ENCODE peak calls at places on chromosomes 4 and X, in six cellular contexts. One of them, this sample, is unnamed. For H3K4me1, the result is how much of the 10 kb centered on the place peaks cover.

GRCh38 chr4:139556735-139557505 is 901 bp upstream of the SETD7 start:
- DNase-seq in GM12878: no peak
- DNase-seq in A549: peak
- DNase-seq in HepG2: no peak
- DNase-seq in IMR-90: no peak
- DNase-seq in SK-N-SH: peak
- DNase-seq in this sample: peak

GRCh38 chr4:82215800-82216199 is 158.0 kb downstream of the HNRNPD start:
- DNase-seq in SK-N-SH: no peak
- DNase-seq in GM12878: no peak
- DNase-seq in A549: no peak
- DNase-seq in IMR-90: no peak
- DNase-seq in HepG2: no peak
- DNase-seq in this sample: no peak

GRCh38 chrX:2714551-2714950 is 23.5 kb downstream of the CD99 start:
- DNase-seq in A549: no peak
- DNase-seq in GM12878: no peak
- DNase-seq in IMR-90: no peak
- DNase-seq in HepG2: no peak
- DNase-seq in SK-N-SH: no peak
- DNase-seq in this sample: no peak

GRCh38 chrX:29229802-29230201 is 642.6 kb downstream of the IL1RAPL1 start:
- DNase-seq in GM12878: no peak
- DNase-seq in IMR-90: peak
- DNase-seq in A549: no peak
- DNase-seq in HepG2: no peak
- DNase-seq in SK-N-SH: no peak
- DNase-seq in this sample: no peak

GRCh38 chr4:114563536-114564315 is 34.9 kb upstream of the UGT8 start:
- DNase-seq in IMR-90: no peak
- DNase-seq in SK-N-SH: no peak
- DNase-seq in GM12878: no peak
- DNase-seq in HepG2: no peak
- DNase-seq in A549: no peak
- DNase-seq in this sample: no peak

GRCh38 chr4:29578329-29578728 is 1141.8 kb upstream of the PCDH7 start:
- DNase-seq in GM12878: no peak
- DNase-seq in A549: no peak
- DNase-seq in SK-N-SH: no peak
- DNase-seq in IMR-90: no peak
- DNase-seq in HepG2: no peak
- DNase-seq in this sample: no peak

GRCh38 chrX:27728291-27728690 is 79.5 kb upstream of the MAGEB10 start:
- DNase-seq in SK-N-SH: no peak
- DNase-seq in HepG2: no peak
- DNase-seq in IMR-90: peak
- DNase-seq in A549: peak
- DNase-seq in GM12878: no peak
- DNase-seq in this sample: no peak

GRCh38 chrX:47483310-47484268 is 567 bp upstream of the ZNF41 start:
- DNase-seq in IMR-90: peak
- DNase-seq in GM12878: no peak
- DNase-seq in A549: peak
- DNase-seq in HepG2: peak
- DNase-seq in SK-N-SH: peak
- DNase-seq in this sample: no peak

GRCh38 chrX:106932492-106932923 is 12.3 kb downstream of the CLDN2 start:
- DNase-seq in GM12878: no peak
- DNase-seq in IMR-90: peak
- DNase-seq in HepG2: peak
- DNase-seq in A549: no peak
- DNase-seq in SK-N-SH: no peak
- DNase-seq in this sample: no peak

GRCh38 chr4:54016504-54016903 is 47.9 kb downstream of the CHIC2 start:
- DNase-seq in SK-N-SH: no peak
- DNase-seq in A549: no peak
- DNase-seq in HepG2: no peak
- DNase-seq in GM12878: no peak
- DNase-seq in IMR-90: no peak
- DNase-seq in this sample: no peak

GRCh38 chrX:106672527-106672926 is 54.0 kb upstream of the RNF128 start:
- DNase-seq in IMR-90: no peak
- DNase-seq in GM12878: no peak
- DNase-seq in SK-N-SH: no peak
- DNase-seq in A549: no peak
- DNase-seq in HepG2: no peak
- DNase-seq in this sample: no peak

GRCh38 chr4:2660596-2661211 is 95.4 kb downstream of the TNIP2 start:
- DNase-seq in A549: no peak
- DNase-seq in SK-N-SH: no peak
- DNase-seq in HepG2: no peak
- DNase-seq in GM12878: no peak
- DNase-seq in IMR-90: peak
- DNase-seq in this sample: no peak

GRCh38 chr4:158538176-158538575 is 16.5 kb downstream of the RXFP1 start:
- DNase-seq in IMR-90: peak
- DNase-seq in A549: no peak
- DNase-seq in GM12878: no peak
- DNase-seq in SK-N-SH: no peak
- DNase-seq in HepG2: no peak
- DNase-seq in this sample: no peak
- TF ChIP-seq SMC3 in IMR-90: no peak
- TF ChIP-seq SMC3 in A549: no peak
- TF ChIP-seq SMC3 in GM12878: no peak
- TF ChIP-seq SMC3 in SK-N-SH: no peak
- TF ChIP-seq SMC3 in HepG2: no peak
- TF ChIP-seq SMC3 in this sample: no peak

GRCh38 chr4:159070742-159071141 is 32.1 kb upstream of the RAPGEF2 start:
- DNase-seq in IMR-90: peak
- DNase-seq in SK-N-SH: no peak
- DNase-seq in A549: no peak
- DNase-seq in GM12878: no peak
- DNase-seq in HepG2: no peak
- DNase-seq in this sample: no peak
- TF ChIP-seq RFX5 in IMR-90: no peak
- TF ChIP-seq RFX5 in SK-N-SH: no peak
- TF ChIP-seq RFX5 in A549: no peak
- TF ChIP-seq RFX5 in GM12878: no peak
- TF ChIP-seq RFX5 in HepG2: no peak
- TF ChIP-seq RFX5 in this sample: no peak

GRCh38 chr4:7873881-7874280 is 65.8 kb downstream of the AFAP1 start:
- DNase-seq in GM12878: no peak
- DNase-seq in HepG2: no peak
- DNase-seq in A549: no peak
- DNase-seq in IMR-90: peak
- DNase-seq in SK-N-SH: no peak
- DNase-seq in this sample: no peak
- H3K4me1 ChIP-seq in GM12878: under half
- H3K4me1 ChIP-seq in HepG2: under half
- H3K4me1 ChIP-seq in A549: half or more
- H3K4me1 ChIP-seq in IMR-90: under half
- H3K4me1 ChIP-seq in SK-N-SH: under half
- H3K4me1 ChIP-seq in this sample: under half

GRCh38 chr4:28001698-28002097 is 1141.1 kb downstream of the STIM2 start:
- DNase-seq in IMR-90: no peak
- DNase-seq in A549: no peak
- DNase-seq in HepG2: no peak
- DNase-seq in SK-N-SH: no peak
- DNase-seq in GM12878: no peak
- DNase-seq in this sample: no peak
- TF ChIP-seq SMC3 in IMR-90: no peak
- TF ChIP-seq SMC3 in A549: no peak
- TF ChIP-seq SMC3 in HepG2: no peak
- TF ChIP-seq SMC3 in SK-N-SH: no peak
- TF ChIP-seq SMC3 in GM12878: no peak
- TF ChIP-seq SMC3 in this sample: no peak

DNA sequence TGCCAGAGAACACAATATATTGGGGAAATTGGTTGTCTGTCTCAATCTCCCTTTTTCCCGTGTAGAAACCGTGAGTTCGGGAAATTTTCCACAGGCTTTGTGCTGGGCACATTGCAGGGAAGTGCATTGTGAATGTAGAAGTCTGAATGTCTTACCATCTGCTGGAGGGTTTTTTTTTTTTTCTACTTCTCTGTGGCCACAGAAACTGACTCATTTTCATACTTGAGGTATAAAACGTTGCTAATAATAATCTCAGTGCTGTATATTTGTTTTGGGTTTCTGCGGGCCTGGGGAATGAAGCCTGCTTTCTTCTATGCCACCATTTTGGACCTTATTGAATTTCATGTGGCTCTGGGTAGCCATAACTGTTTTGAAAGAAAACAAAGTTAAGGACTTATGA is 1001.2 kb downstream of the STIM2 start:
- DNase-seq in A549: no peak
- DNase-seq in SK-N-SH: no peak
- DNase-seq in GM12878: no peak
- DNase-seq in HepG2: no peak
- DNase-seq in IMR-90: peak
- DNase-seq in this sample: no peak
- TF ChIP-seq RFX5 in A549: no peak
- TF ChIP-seq RFX5 in SK-N-SH: no peak
- TF ChIP-seq RFX5 in GM12878: no peak
- TF ChIP-seq RFX5 in HepG2: no peak
- TF ChIP-seq RFX5 in IMR-90: no peak
- TF ChIP-seq RFX5 in this sample: no peak

GRCh38 chrX:136209016-136209738 is 42.0 kb downstream of the MAP7D3 start:
- DNase-seq in HepG2: no peak
- DNase-seq in GM12878: no peak
- DNase-seq in A549: peak
- DNase-seq in SK-N-SH: peak
- DNase-seq in IMR-90: peak
- DNase-seq in this sample: peak
- H3K4me1 ChIP-seq in HepG2: under half
- H3K4me1 ChIP-seq in GM12878: under half
- H3K4me1 ChIP-seq in A549: under half
- H3K4me1 ChIP-seq in SK-N-SH: under half
- H3K4me1 ChIP-seq in IMR-90: under half
- H3K4me1 ChIP-seq in this sample: under half

DNA sequence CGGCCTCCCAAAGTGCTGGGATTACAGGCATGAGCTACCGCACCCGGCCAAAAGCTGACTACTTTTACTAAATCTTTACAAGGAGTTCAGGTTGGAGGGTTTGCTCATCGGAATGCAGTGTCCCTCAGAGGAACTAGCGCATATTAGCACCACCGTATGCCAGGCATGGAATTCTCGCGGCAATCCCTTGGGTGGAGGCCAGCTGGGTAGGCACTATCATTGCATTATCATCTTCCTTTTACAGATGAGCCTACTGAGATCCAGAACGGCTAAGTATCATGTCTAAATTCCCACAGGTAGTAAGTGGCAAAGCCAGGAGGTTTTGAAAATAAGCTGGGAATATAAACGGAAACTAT is 6.1 kb upstream of the CXorf66 start:
- DNase-seq in IMR-90: no peak
- DNase-seq in A549: no peak
- DNase-seq in SK-N-SH: no peak
- DNase-seq in HepG2: no peak
- DNase-seq in GM12878: no peak
- DNase-seq in this sample: no peak
- TF ChIP-seq SMC3 in IMR-90: no peak
- TF ChIP-seq SMC3 in A549: no peak
- TF ChIP-seq SMC3 in SK-N-SH: no peak
- TF ChIP-seq SMC3 in HepG2: no peak
- TF ChIP-seq SMC3 in GM12878: no peak
- TF ChIP-seq SMC3 in this sample: no peak

DNA sequence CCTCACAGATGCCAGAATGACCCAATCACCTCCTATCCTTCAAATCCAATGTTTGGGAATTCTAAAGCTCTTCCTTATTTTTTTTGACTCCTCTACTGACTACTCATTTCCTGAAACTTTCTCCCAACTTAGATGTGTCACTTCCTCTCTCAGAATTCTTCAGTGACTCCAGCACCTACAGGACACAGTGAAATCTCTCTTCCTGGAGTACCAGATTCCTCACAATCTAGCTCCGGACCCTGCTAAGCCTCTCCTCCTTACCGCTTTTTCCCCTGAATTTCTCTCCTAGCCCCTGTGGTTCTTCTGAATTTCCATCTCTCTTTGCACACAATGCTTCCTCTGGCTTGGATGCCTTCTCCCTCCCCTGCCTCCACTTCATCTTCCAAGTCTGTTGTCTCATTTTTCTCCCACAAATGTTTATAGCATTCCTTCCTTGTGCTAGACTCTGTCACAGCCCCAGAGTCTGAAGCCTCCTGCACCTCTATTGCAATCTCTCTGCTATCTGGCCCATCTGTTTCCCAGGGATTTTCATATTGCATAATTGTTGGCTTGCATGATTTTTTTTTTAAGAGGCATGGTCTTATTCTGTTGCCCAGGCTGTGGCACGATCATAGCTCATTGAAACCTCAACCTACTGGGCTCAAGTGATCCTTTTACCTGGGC is 80.1 kb downstream of the ANAPC4 start:
- DNase-seq in A549: no peak
- DNase-seq in IMR-90: peak
- DNase-seq in SK-N-SH: no peak
- DNase-seq in HepG2: no peak
- DNase-seq in GM12878: no peak
- DNase-seq in this sample: no peak
- TF ChIP-seq RFX5 in A549: no peak
- TF ChIP-seq RFX5 in IMR-90: no peak
- TF ChIP-seq RFX5 in SK-N-SH: no peak
- TF ChIP-seq RFX5 in HepG2: no peak
- TF ChIP-seq RFX5 in GM12878: no peak
- TF ChIP-seq RFX5 in this sample: no peak

DNA sequence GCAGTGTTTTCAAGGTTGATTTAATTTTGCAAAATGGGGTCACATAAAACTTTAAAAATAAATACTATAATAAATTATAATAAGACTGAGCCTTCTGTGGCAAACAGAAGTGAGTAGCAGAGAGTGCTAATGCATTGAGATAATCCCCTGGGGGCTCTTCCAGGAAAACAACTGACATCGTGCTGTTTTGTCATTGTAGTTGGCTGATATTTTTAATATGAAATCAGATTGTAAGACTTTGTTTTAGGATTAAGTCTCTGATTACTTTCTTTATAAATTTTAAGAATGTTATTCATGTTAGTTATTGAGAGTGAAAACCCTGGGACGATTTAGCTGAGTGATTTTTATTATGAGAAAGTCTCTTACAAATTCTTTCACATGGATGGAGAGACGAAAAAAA is 103.1 kb downstream of the AFF1 start:
- DNase-seq in SK-N-SH: no peak
- DNase-seq in IMR-90: no peak
- DNase-seq in A549: no peak
- DNase-seq in HepG2: no peak
- DNase-seq in GM12878: no peak
- DNase-seq in this sample: no peak
- H3K4me1 ChIP-seq in SK-N-SH: under half
- H3K4me1 ChIP-seq in IMR-90: under half
- H3K4me1 ChIP-seq in A549: half or more
- H3K4me1 ChIP-seq in HepG2: under half
- H3K4me1 ChIP-seq in GM12878: half or more
- H3K4me1 ChIP-seq in this sample: under half